ENCODE peak calls at places on chromosomes 3 and 15, in seven cellular contexts. U, N, O, B, J, Q and A are unnamed samples.

GRCh38 chr3:32913790-32914446 is 37.5 kb upstream of the CCR4 start:
- DNase-seq in O (no peak), U (no peak), J (no peak), Q (no peak), B (no peak), N (peak; percentile 23), A (no peak)

GRCh38 chr3:37989821-37990480 is 635 bp upstream of the VILL start:
- DNase-seq in U (no peak), N (no peak), Q (no peak), B (no peak), O (no peak), J (no peak), A (no peak)

GRCh38 chr3:194249323-194250103 is 101.6 kb downstream of the CPN2 start:
- DNase-seq in Q (no peak), J (no peak), U (no peak), O (no peak), B (no peak), N (peak; percentile 52), A (no peak)

GRCh38 chr15:89442671-89443307 is 53.6 kb downstream of the RHCG start:
- DNase-seq in B (no peak), U (peak; percentile 67), O (peak; percentile 68), Q (peak; percentile 7), N (peak; percentile 60), J (peak; percentile 68), A (peak; percentile 77)

GRCh38 chr3:72273615-72274014 is 488.7 kb upstream of the PROK2 start:
- DNase-seq in U (no peak), N (no peak), J (no peak), B (no peak), O (no peak), Q (no peak), A (no peak)

GRCh38 chr3:75737831-75738493 is 47.4 kb downstream of the ZNF717 start:
- DNase-seq in N (no peak), Q (no peak), B (no peak), O (no peak), U (no peak), J (peak; percentile 42), A (peak; percentile 20)

GRCh38 chr15:78987891-78988360 is 43.1 kb upstream of the CTSH start:
- DNase-seq in J (no peak), O (no peak), Q (no peak), U (no peak), B (no peak), N (no peak), A (no peak)

GRCh38 chr3:132378846-132379245 is 38.5 kb upstream of the DNAJC13 start:
- DNase-seq in O (no peak), J (no peak), Q (peak; percentile 62), U (no peak), N (no peak), B (no peak), A (no peak)

GRCh38 chr3:72559377-72559776 is 288.9 kb downstream of the SHQ1 start:
- DNase-seq in Q (no peak), B (no peak), U (no peak), O (no peak), J (no peak), N (no peak), A (no peak)